ENCODE peak calls at places on chromosomes 7 and 10, in six cellular contexts. B, X, D, U, A and V are unnamed samples.

GRCh38 chr7:90530263-90530662 is 60.8 kb downstream of the PTTG1IP2 start:
- DNase-seq in B (no peak), X (no peak), D (peak; percentile 23), U (no peak), A (no peak), V (no peak)

GRCh38 chr10:114551310-114551972 is 106.6 kb downstream of the ABLIM1 start:
- DNase-seq in B (peak; percentile 57), X (peak; percentile 44), D (peak; percentile 14), U (no peak), A (peak; percentile 50), V (no peak)

GRCh38 chr7:169854-170172 is 22.6 kb upstream of the FAM20C start:
- DNase-seq in B (no peak), X (no peak), D (no peak), U (no peak), A (no peak), V (no peak)

GRCh38 chr7:28700790-28701203 is 257.3 kb downstream of the TRIL start:
- DNase-seq in B (no peak), X (no peak), D (peak; percentile 58), U (no peak), A (no peak), V (no peak)

GRCh38 chr10:68550747-68551411 is 9.3 kb upstream of the TET1 start:
- DNase-seq in B (peak; percentile 73), X (peak; percentile 18), D (peak; percentile 82), U (no peak), A (no peak), V (peak; percentile 47)

GRCh38 chr7:35492451-35493175 is 202.3 kb downstream of the HERPUD2 start:
- DNase-seq in B (no peak), X (no peak), D (no peak), U (no peak), A (no peak), V (no peak)

GRCh38 chr10:3500408-3500856 is 284.6 kb downstream of the KLF6 start:
- DNase-seq in B (peak; percentile 97), X (peak; percentile 71), D (peak; percentile 90), U (no peak), A (peak; percentile 54), V (peak; percentile 87)

GRCh38 chr7:154744861-154745258 is 258.1 kb downstream of the PAXIP1 start:
- DNase-seq in B (no peak), X (no peak), D (no peak), U (no peak), A (no peak), V (no peak)

GRCh38 chr10:69684020-69684980 is 54.3 kb downstream of the FAM241B start:
- DNase-seq in B (peak; percentile 20), X (peak; percentile 50), D (peak; percentile 22), U (no peak), A (no peak), V (peak; percentile 88)

GRCh38 chr7:128734777-128735342 is 4.3 kb upstream of the CALU start:
- DNase-seq in B (no peak), X (no peak), D (no peak), U (no peak), A (no peak), V (no peak)

DNA sequence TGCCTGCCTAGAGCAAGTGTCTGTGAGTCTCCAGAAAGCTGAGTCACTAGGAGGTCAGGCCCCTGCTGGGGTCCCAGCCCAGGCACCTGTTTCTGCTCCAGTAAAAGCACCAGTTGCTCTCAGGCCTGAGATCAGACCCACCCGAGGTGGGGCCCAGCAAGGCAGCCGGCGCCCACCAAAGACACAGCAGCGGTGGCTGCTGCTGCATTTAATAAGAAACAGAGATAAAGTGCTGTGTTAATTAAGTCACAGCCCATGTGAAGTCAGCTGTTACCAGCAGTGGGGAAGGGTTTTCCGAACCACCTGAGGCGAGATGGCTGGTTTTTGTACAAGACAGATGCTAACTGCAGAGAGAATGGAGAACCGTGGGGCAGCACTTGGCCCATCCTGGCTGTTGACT is 12.1 kb upstream of the LRRC18 start:
- DNase-seq in B (no peak), X (no peak), D (no peak), U (no peak), A (no peak), V (no peak)
- TF ChIP-seq CTCF in B (no peak), X (no peak), D (no peak), U (no peak), A (no peak), V (no peak)

DNA sequence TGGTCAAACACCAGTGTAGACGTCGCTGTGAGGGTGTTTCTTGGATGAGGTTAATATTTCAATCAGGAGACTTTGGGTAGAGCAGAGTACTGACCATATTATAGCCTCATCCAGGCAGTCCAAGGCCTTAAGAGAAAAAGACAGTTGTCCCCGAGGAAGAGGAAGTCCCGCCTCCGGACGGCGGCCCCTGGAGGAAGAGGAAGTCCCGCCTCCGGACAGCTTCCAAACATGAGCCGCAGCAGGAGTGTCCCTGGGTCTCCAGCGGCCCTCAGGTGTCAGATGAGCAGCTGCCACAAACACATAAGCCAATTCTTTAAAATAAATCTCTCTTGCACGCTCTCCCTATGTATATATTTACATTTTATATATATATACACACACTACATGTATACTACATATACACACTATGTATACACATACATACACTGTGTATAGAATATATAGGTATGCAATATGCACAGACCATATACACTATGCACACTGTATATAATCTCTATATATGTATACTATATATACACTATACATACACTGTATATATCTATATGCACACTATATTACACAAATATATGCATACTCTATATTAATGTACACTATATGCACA is 37.5 kb downstream of the PWWP2B start:
- DNase-seq in B (peak; percentile 84), X (no peak), D (no peak), U (peak; percentile 86), A (no peak), V (no peak)
- TF ChIP-seq POLR2A in B (no peak), X (no peak), D (no peak), U (no peak), A (no peak), V (no peak)

GRCh38 chr7:126302639-126303038 is 950.1 kb downstream of the GRM8 start:
- DNase-seq in B (no peak), X (no peak), D (no peak), U (no peak), A (no peak), V (no peak)
- TF ChIP-seq CTCF in B (no peak), X (no peak), D (no peak), U (no peak), A (no peak), V (no peak)

DNA sequence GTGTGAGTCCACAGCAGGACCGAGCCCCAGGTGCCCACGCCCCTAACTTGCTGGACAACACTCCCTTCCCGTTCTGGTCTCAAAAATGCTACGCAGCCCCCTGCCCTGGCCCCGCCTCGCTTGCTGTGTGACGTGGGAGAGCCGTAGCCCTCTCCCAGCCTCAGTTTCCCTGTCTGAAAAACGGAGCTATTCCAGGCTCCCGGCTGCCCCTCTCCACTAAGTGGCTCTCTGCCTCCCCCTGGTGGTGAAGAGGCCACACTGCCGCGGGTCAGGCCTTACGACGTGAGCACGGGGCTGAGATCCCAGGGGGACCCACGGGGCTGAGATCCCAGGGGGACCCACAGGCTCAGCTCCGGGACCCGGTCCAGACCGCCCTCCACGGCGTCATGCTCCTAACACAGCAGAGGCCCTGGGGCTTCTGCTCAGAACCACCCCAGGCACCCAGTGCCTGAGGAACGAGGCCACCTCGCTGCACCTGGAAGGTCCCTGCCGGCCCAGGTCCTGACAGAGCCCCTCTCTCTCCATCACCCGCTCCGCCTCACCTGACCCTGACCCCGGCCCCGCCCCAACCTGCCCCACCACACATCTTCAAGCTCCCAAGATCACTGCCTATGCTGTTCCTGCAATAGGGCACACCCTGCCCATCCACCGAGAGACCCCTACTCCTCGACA is 26.7 kb downstream of the MICALL2 start:
- DNase-seq in B (peak; percentile 76), X (peak; percentile 40), D (peak; percentile 27), U (peak; percentile 87), A (peak; percentile 61), V (peak; percentile 94)
- TF ChIP-seq POLR2A in B (no peak), X (no peak), D (no peak), U (no peak), A (no peak), V (no peak)

DNA sequence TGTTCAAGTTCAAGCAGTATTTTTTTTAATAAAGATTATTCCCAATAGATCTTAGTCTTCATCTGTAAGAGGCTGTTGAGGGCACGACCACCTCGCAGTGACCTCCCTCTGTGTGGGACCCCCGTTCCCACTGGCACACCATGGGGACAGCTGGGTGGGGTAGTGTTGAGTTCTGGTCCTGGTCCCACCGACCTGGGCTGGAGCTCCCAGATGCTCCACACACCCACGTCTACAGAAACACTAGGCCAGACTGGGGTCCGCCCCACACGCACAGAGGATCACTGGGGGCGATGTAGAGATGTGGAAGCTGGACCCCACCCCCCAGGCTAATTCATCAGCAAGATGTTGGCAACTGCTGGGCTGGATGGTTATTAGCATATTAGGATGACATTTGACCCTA is 623.6 kb downstream of the PTPRN2 start:
- DNase-seq in B (no peak), X (no peak), D (no peak), U (no peak), A (no peak), V (no peak)
- TF ChIP-seq CTCF in B (no peak), X (no peak), D (no peak), U (no peak), A (no peak), V (no peak)

DNA sequence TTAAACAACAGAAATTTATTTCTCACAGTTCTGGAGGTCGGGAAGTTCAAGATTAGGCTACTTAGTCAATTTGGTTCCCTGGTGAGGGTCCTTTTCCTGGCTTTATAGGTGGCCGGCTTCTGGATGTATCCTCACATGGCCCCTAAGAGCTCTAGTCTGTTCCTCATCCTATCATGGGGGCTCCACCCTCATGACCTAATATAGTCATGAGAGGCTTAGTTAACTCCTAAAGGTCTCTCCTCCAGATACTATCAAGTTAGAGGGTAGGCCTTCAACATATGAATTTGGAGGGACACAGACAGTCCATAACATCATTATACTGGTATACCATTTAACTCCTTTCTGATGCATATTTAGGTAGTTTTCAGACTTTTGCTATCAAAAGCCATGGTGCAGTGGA is 7.6 kb downstream of the MAPK8 start:
- DNase-seq in B (no peak), X (no peak), D (no peak), U (no peak), A (no peak), V (no peak)
- TF ChIP-seq POLR2A in B (no peak), X (no peak), D (no peak), U (no peak), A (no peak), V (no peak)

DNA sequence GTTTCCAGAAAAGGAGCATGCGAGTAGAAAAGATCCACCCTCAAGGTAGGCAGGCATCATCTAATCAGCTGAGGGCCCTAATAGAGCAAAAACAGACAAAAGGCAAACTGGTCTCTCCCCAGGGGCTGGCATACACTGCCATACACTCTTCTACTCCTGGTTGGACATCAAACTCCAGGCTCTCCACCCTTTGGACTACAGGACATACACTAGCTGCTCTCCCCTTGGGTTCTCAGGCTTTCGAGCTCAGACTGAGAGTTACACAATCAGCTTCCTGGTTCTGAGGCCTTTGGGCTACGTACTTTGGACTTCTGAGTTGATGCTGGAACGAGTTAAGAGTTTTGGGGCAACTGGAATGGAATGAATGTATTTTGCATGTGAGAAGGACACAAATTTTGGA is 50.9 kb upstream of the TM9SF3 start:
- DNase-seq in B (no peak), X (no peak), D (no peak), U (no peak), A (no peak), V (no peak)
- TF ChIP-seq CTCF in B (no peak), X (no peak), D (no peak), U (no peak), A (no peak), V (no peak)